ENCODE peak calls at places on chromosomes 6 and 20, in seven cellular contexts. D is SK-N-SH, V is HepG2, K is GM12878, J is H1, Z is GM12891, H is K562. X is an unnamed sample.

GRCh38 chr6:113540491-113540890 is 316.7 kb upstream of the MARCKS start:
- DNase-seq in D (no peak), V (no peak), K (no peak), J (no peak), Z (no peak), H (no peak), X (no peak)

GRCh38 chr20:49475292-49475691 is 7.2 kb downstream of the KCNB1 start:
- DNase-seq in D (no peak), V (no peak), K (no peak), J (no peak), Z (no peak), H (no peak), X (no peak)

GRCh38 chr6:34032856-34033255 is 113.0 kb downstream of the GRM4 start:
- DNase-seq in D (no peak), V (no peak), K (no peak), J (no peak), Z (no peak), H (no peak), X (no peak)

GRCh38 chr20:19256085-19256484 is 43.6 kb downstream of the SLC24A3 start:
- DNase-seq in D (no peak), V (no peak), K (no peak), J (no peak), Z (no peak), H (no peak), X (no peak)

GRCh38 chr6:40822619-40823018 is 216.4 kb downstream of the UNC5CL start:
- DNase-seq in D (no peak), V (no peak), K (no peak), J (no peak), Z (no peak), H (no peak), X (no peak)

GRCh38 chr20:63735859-63736718 is at the start of gene LIME1:
- DNase-seq in D (peak; percentile 28), V (no peak), K (no peak), J (no peak), Z (peak; percentile 80), H (peak; percentile 11), X (peak; percentile 68)

GRCh38 chr6:95093154-95093553 is 484.2 kb upstream of the MANEA start:
- DNase-seq in D (no peak), V (no peak), K (no peak), J (no peak), Z (no peak), H (no peak), X (no peak)

GRCh38 chr6:143018955-143019354 is 41.7 kb upstream of the AIG1 start:
- DNase-seq in D (no peak), V (no peak), K (no peak), J (no peak), Z (no peak), H (no peak), X (no peak)

GRCh38 chr6:163356324-163356723 is 58.2 kb upstream of the QKI start:
- DNase-seq in D (peak; percentile 59), V (no peak), K (no peak), J (no peak), Z (no peak), H (peak; percentile 81), X (no peak)

GRCh38 chr6:9095671-9096260 is 660.4 kb upstream of the SLC35B3 start:
- DNase-seq in D (no peak), V (no peak), K (no peak), J (no peak), Z (no peak), H (no peak), X (no peak)

GRCh38 chr20:25310921-25311728 is 63.2 kb downstream of the PYGB start:
- DNase-seq in D (no peak), V (peak; percentile 55), K (no peak), J (no peak), Z (no peak), H (no peak), X (no peak)

GRCh38 chr6:56474531-56474930 is 168.2 kb downstream of the DST start:
- DNase-seq in D (no peak), V (no peak), K (no peak), J (no peak), Z (no peak), H (no peak), X (no peak)

GRCh38 chr6:92681401-92681800 is 738.0 kb downstream of the EPHA7 start:
- DNase-seq in D (no peak), V (no peak), K (no peak), J (no peak), Z (no peak), H (no peak), X (no peak)

GRCh38 chr20:41264819-41265218 is 52.7 kb downstream of the ZHX3 start:
- DNase-seq in D (no peak), V (no peak), K (no peak), J (no peak), Z (no peak), H (no peak), X (no peak)

GRCh38 chr6:22432060-22432459 is 135.2 kb upstream of the PRL start:
- DNase-seq in D (no peak), V (no peak), K (no peak), J (no peak), Z (no peak), H (no peak), X (no peak)
- TF ChIP-seq TAF1 in D (no peak), V (no peak), K (no peak), J (no peak), Z (no peak), H (no peak), X (no peak)

DNA sequence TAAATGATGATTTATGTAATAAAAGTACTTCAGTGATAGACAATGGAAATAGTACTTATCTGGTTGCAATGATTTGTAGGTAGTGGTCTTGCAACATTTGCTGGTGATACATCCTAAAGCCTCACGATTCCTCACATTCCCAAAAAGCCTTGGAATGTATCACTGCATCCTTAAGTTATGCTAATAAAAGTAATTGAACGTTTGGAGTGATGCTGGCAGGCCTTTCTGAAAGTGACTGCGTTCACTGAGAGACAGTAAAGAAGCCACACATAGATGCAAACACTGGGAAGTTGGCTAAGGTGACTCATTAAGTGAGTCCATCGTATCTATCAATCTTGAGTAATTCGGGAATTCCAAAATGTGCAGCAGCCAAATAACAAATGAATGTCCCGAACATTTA is 444.1 kb upstream of the SOX4 start:
- DNase-seq in D (no peak), V (no peak), K (no peak), J (no peak), Z (no peak), H (no peak), X (no peak)
- TF ChIP-seq TAF1 in D (no peak), V (no peak), K (no peak), J (no peak), Z (no peak), H (no peak), X (no peak)

GRCh38 chr20:52448513-52448912 is 256.9 kb upstream of the ZFP64 start:
- DNase-seq in D (no peak), V (no peak), K (no peak), J (no peak), Z (no peak), H (no peak), X (no peak)
- TF ChIP-seq TAF1 in D (no peak), V (no peak), K (no peak), J (no peak), Z (no peak), H (no peak), X (no peak)

DNA sequence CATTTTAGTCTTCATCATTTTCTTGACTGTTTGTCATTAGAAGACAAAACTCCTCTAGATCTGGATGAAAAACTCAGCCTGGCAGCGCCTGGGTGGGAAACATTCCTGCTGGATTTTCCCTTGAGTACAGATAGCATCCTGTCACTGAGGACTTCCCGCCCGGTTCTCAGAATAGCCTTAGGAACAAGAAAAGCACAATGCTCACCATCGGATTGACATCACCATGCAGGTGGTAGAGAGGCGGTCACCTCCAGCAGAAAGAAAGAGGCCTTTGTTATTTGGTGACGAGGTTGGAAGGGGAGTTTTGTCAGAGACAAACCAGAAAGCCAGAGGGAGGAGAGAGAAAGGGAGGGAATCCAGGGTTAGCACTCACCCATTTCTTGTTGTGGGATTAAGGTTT is 39.8 kb downstream of the KIF25 start:
- DNase-seq in D (no peak), V (peak; percentile 28), K (no peak), J (no peak), Z (no peak), H (no peak), X (no peak)
- TF ChIP-seq TAF1 in D (no peak), V (no peak), K (no peak), J (no peak), Z (no peak), H (no peak), X (no peak)

DNA sequence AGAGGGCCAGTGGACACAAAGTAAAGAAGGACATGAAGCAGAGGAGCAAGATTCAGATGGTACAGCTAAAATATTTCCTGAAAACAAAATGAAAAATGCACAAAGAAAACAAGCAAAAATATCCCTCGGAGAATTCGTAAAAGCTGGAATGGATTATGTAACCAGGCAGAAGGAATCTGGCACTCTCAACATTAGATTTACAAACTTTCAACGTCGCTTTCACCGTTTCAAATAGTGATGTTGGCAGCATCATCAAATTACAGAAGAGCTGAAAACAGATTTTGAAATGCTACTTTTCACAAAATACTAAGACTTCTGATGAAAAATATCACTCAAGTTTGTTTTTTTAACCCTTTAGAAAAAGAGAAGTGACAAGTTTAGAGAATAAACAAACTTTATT is 11.8 kb downstream of the SMLR1 start:
- DNase-seq in D (no peak), V (no peak), K (no peak), J (no peak), Z (no peak), H (no peak), X (no peak)
- TF ChIP-seq TAF1 in D (no peak), V (no peak), K (no peak), J (no peak), Z (no peak), H (no peak), X (no peak)

GRCh38 chr20:32605167-32605656 is 20.1 kb upstream of the NOL4L start:
- DNase-seq in D (no peak), V (no peak), K (no peak), J (no peak), Z (no peak), H (no peak), X (no peak)
- TF ChIP-seq TAF1 in D (no peak), V (no peak), K (no peak), J (no peak), Z (no peak), H (no peak), X (no peak)

DNA sequence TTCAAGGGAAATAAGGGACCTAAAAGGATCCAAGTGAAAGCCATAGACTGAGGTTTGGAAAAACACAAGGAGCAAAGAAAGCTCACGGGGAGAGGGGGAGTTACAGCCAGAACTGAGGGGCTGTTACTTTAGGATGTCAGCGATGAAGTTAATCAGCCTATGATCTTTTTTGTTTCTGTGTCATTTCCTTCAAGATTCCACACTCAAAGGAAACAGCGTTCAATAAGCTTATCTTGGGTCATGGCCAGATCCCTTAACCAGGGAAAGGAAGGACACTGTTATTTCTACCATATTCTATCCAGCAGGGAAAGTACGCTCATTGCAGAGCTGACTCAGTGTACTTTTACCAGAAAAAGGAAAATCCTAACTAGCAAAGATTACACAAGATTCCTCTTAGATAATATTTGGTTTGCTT is 132.8 kb downstream of the PFDN4 start:
- DNase-seq in D (no peak), V (no peak), K (no peak), J (no peak), Z (no peak), H (no peak), X (no peak)
- TF ChIP-seq TAF1 in D (no peak), V (no peak), K (no peak), J (no peak), Z (no peak), H (no peak), X (no peak)